ENCODE peak calls at places on chromosomes 13 and 19, in six cellular contexts. G is retina, E is thoracic aorta, U is left colon, R is M059J, Q is C1 segment of cervical spinal cord. V is an unnamed sample.

GRCh38 chr19:16303755-16304154 is 20.9 kb upstream of the KLF2 start:
- DNase-seq in G (no peak), E (no peak), U (no peak), R (peak), Q (no peak), V (no peak)

GRCh38 chr13:27476943-27477681 is 26.7 kb upstream of the MTIF3 start:
- DNase-seq in G (no peak), E (no peak), U (no peak), R (peak), Q (no peak), V (no peak)

GRCh38 chr19:3365447-3366103 is 808 bp upstream of the NFIC start:
- DNase-seq in G (no peak), E (no peak), U (no peak), R (peak), Q (no peak), V (no peak)

GRCh38 chr19:18156841-18157464 is 4.0 kb downstream of the PIK3R2 start:
- DNase-seq in G (peak), E (no peak), U (peak), R (peak), Q (peak), V (peak)

GRCh38 chr19:3821156-3821555 is 35.0 kb upstream of the MATK start:
- DNase-seq in G (no peak), E (no peak), U (no peak), R (peak), Q (no peak), V (no peak)

GRCh38 chr13:73522937-73523336 is 464.1 kb downstream of the KLF5 start:
- DNase-seq in G (no peak), E (no peak), U (no peak), R (no peak), Q (no peak), V (no peak)

GRCh38 chr19:36081385-36081784 is 26.7 kb downstream of the WDR62 start:
- DNase-seq in G (no peak), E (no peak), U (no peak), R (no peak), Q (peak), V (no peak)

GRCh38 chr13:83248751-83249150 is 633.5 kb downstream of the SLITRK1 start:
- DNase-seq in G (no peak), E (no peak), U (no peak), R (peak), Q (no peak), V (no peak)

GRCh38 chr13:53920916-53921315 is 892.3 kb downstream of the OLFM4 start:
- DNase-seq in G (no peak), E (no peak), U (no peak), R (no peak), Q (no peak), V (no peak)

GRCh38 chr19:18223860-18224524 is 2.2 kb downstream of the PDE4C start:
- DNase-seq in G (peak), E (no peak), U (peak), R (peak), Q (no peak), V (no peak)

V was measured in lung.